ENCODE peak calls at places on chromosome 12, in five cellular contexts. X is upper lobe of left lung, M is heart left ventricle, C is right lobe of liver, T is WTC11. S is an unnamed sample.

GRCh38 chr12:118102070-118102469 is 1.7 kb downstream of the VSIG10 start:
- DNase-seq in X (no peak), T (no peak), M (no peak), C (peak; percentile 61), S (peak; percentile 79)

GRCh38 chr12:72098622-72099021 is 160.0 kb downstream of the TPH2 start:
- DNase-seq in C (no peak), M (no peak), T (no peak), X (no peak), S (no peak)

GRCh38 chr12:15978431-15978950 is 67.4 kb downstream of the DERA start:
- DNase-seq in M (no peak), X (no peak), T (no peak), C (no peak), S (no peak)

GRCh38 chr12:97277030-97277429 is 185.6 kb upstream of the RMST start:
- DNase-seq in M (no peak), C (no peak), X (no peak), T (no peak), S (no peak)

GRCh38 chr12:6603095-6603567 is 4.0 kb downstream of the CHD4 start:
- DNase-seq in C (no peak), M (peak; percentile 77), X (peak; percentile 29), T (no peak), S (peak; percentile 9)

GRCh38 chr12:75852143-75852542 is 179.4 kb downstream of the PHLDA1 start:
- DNase-seq in X (no peak), M (no peak), C (no peak), T (no peak), S (peak; percentile 31)

GRCh38 chr12:106131671-106132070 is 7.1 kb downstream of the NUAK1 start:
- DNase-seq in M (no peak), X (no peak), T (no peak), C (no peak), S (no peak)

GRCh38 chr12:43222796-43223195 is 329.2 kb downstream of the ADAMTS20 start:
- DNase-seq in M (no peak), C (no peak), T (no peak), X (no peak), S (no peak)

GRCh38 chr12:7899755-7900154 is 27.0 kb upstream of the SLC2A14 start:
- DNase-seq in C (no peak), T (no peak), X (no peak), M (no peak), S (no peak)

DNA sequence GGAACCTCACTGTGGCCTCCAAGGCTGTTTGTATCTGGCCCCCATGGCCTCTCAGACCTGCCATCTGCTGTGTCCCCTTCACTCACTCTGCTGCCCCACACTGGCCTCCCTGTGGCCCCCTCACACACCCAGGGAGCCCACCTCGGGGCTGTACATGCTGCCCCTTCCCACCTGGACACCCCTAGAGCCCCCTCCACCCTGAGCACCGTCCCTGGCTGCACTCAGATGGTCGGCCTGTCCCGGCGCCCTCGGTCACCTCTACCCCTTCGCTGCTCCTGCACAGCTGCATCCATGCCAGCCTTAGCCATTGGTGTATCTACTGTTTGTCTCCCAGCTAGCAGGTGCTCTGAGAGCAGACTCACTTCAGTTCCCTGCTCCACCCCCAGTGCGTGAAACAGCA is 144.4 kb downstream of the RIMBP2 start:
- DNase-seq in M (no peak), T (no peak), X (no peak), C (no peak), S (no peak)
- TF ChIP-seq CTCF in M (no peak), T (no peak), X (no peak), C (no peak), S (no peak)

GRCh38 chr12:4939418-4940023 is 29.8 kb downstream of the KCNA1 start:
- DNase-seq in T (no peak), C (no peak), M (no peak), X (no peak), S (no peak)
- TF ChIP-seq CTCF in T (no peak), C (no peak), M (no peak), X (no peak), S (no peak)

GRCh38 chr12:82866227-82866803 is 179.6 kb downstream of the TMTC2 start:
- DNase-seq in X (no peak), M (no peak), C (no peak), T (no peak), S (no peak)
- TF ChIP-seq CTCF in X (no peak), M (no peak), C (no peak), T (no peak), S (no peak)

DNA sequence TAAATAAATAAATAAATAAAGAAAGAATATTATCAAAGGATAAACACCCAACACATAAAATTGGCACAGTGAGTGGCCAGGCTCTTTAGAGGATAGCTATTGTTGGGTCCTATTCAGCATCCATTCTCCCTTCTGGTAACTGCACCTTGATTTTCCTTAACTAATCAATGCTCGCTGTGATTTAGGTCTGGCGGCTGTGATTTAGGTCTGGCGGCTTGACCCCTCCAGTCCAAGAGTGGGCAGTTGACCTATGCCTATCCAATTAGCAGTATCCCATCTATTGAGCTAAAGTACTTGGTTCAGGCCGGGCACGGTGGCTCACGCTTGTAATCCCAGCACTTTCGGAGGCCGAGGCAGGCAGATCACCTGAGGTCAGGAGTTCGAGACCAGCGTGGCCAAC is 9.7 kb upstream of the SLC15A4 start:
- DNase-seq in C (no peak), X (no peak), M (no peak), T (no peak), S (no peak)
- TF ChIP-seq CTCF in C (no peak), X (no peak), M (no peak), T (no peak), S (no peak)